ENCODE peak calls at places on chromosome 12, in seven cellular contexts. One of them, this sample, is unnamed.

GRCh38 chr12:7354521-7354920 is 50.6 kb downstream of the ACSM4 start:
- DNase-seq in ascending aorta: no peak
- DNase-seq in EH: no peak
- DNase-seq in HS-27A: no peak
- DNase-seq in M059J: peak; percentile 80
- DNase-seq in mammary epithelial cell: peak; percentile 29
- DNase-seq in NCI-H226: no peak
- DNase-seq in this sample: peak; percentile 55

GRCh38 chr12:48882325-48882687 is 16.6 kb upstream of the RND1 start:
- DNase-seq in M059J: no peak
- DNase-seq in HS-27A: no peak
- DNase-seq in NCI-H226: no peak
- DNase-seq in EH: peak; percentile 76
- DNase-seq in ascending aorta: no peak
- DNase-seq in mammary epithelial cell: no peak
- DNase-seq in this sample: no peak

GRCh38 chr12:25182765-25183164 is 12.2 kb downstream of the DNAI7 start:
- DNase-seq in EH: no peak
- DNase-seq in HS-27A: no peak
- DNase-seq in NCI-H226: no peak
- DNase-seq in mammary epithelial cell: no peak
- DNase-seq in M059J: no peak
- DNase-seq in ascending aorta: no peak
- DNase-seq in this sample: no peak

GRCh38 chr12:75560167-75560566 is 48.8 kb upstream of the KRR1 start:
- DNase-seq in M059J: peak; percentile 32
- DNase-seq in HS-27A: no peak
- DNase-seq in mammary epithelial cell: peak; percentile 56
- DNase-seq in ascending aorta: no peak
- DNase-seq in NCI-H226: peak; percentile 18
- DNase-seq in EH: peak; percentile 52
- DNase-seq in this sample: peak; percentile 54

GRCh38 chr12:26056335-26056734 is 68.5 kb downstream of the BHLHE41 start:
- DNase-seq in M059J: peak; percentile 86
- DNase-seq in NCI-H226: peak; percentile 39
- DNase-seq in mammary epithelial cell: peak; percentile 78
- DNase-seq in HS-27A: peak; percentile 59
- DNase-seq in EH: peak; percentile 37
- DNase-seq in ascending aorta: no peak
- DNase-seq in this sample: peak; percentile 75

GRCh38 chr12:132339856-132340255 is 10.5 kb upstream of the GALNT9 start:
- DNase-seq in HS-27A: no peak
- DNase-seq in ascending aorta: no peak
- DNase-seq in M059J: no peak
- DNase-seq in mammary epithelial cell: no peak
- DNase-seq in EH: no peak
- DNase-seq in NCI-H226: no peak
- DNase-seq in this sample: no peak

GRCh38 chr12:57240926-57241555 is 9.9 kb downstream of the STAC3 start:
- DNase-seq in mammary epithelial cell: no peak
- DNase-seq in HS-27A: no peak
- DNase-seq in ascending aorta: no peak
- DNase-seq in NCI-H226: no peak
- DNase-seq in M059J: no peak
- DNase-seq in EH: peak; percentile 35
- DNase-seq in this sample: peak; percentile 16

GRCh38 chr12:57410534-57410933 is 20.3 kb downstream of the R3HDM2 start:
- DNase-seq in ascending aorta: no peak
- DNase-seq in HS-27A: no peak
- DNase-seq in EH: no peak
- DNase-seq in M059J: no peak
- DNase-seq in NCI-H226: no peak
- DNase-seq in mammary epithelial cell: no peak
- DNase-seq in this sample: no peak

GRCh38 chr12:25583545-25583944 is 30.5 kb upstream of the LMNTD1 start:
- DNase-seq in mammary epithelial cell: no peak
- DNase-seq in M059J: peak; percentile 28
- DNase-seq in NCI-H226: peak; percentile 85
- DNase-seq in EH: no peak
- DNase-seq in HS-27A: no peak
- DNase-seq in ascending aorta: no peak
- DNase-seq in this sample: no peak

GRCh38 chr12:22598763-22599161 is 26.2 kb upstream of the ETNK1 start:
- DNase-seq in HS-27A: no peak
- DNase-seq in EH: no peak
- DNase-seq in ascending aorta: no peak
- DNase-seq in mammary epithelial cell: no peak
- DNase-seq in NCI-H226: no peak
- DNase-seq in M059J: no peak
- DNase-seq in this sample: no peak

GRCh38 chr12:70507442-70507841 is 129.8 kb downstream of the PTPRB start:
- DNase-seq in mammary epithelial cell: no peak
- DNase-seq in ascending aorta: no peak
- DNase-seq in EH: no peak
- DNase-seq in HS-27A: no peak
- DNase-seq in M059J: peak; percentile 15
- DNase-seq in NCI-H226: peak; percentile 38
- DNase-seq in this sample: peak; percentile 44

GRCh38 chr12:53208877-53209463 is 1.9 kb upstream of the ITGB7 start:
- DNase-seq in NCI-H226: no peak
- DNase-seq in EH: no peak
- DNase-seq in mammary epithelial cell: no peak
- DNase-seq in M059J: no peak
- DNase-seq in ascending aorta: no peak
- DNase-seq in HS-27A: no peak
- DNase-seq in this sample: no peak

GRCh38 chr12:27095346-27095745 is 13.0 kb upstream of the C12orf71 start:
- DNase-seq in M059J: no peak
- DNase-seq in NCI-H226: no peak
- DNase-seq in mammary epithelial cell: peak; percentile 22
- DNase-seq in EH: no peak
- DNase-seq in HS-27A: no peak
- DNase-seq in ascending aorta: no peak
- DNase-seq in this sample: no peak

GRCh38 chr12:69933115-69933552 is 108.1 kb downstream of the MYRFL start:
- DNase-seq in HS-27A: no peak
- DNase-seq in mammary epithelial cell: no peak
- DNase-seq in M059J: no peak
- DNase-seq in ascending aorta: no peak
- DNase-seq in NCI-H226: no peak
- DNase-seq in EH: no peak
- DNase-seq in this sample: no peak

GRCh38 chr12:75633789-75634188 is 122.4 kb upstream of the KRR1 start:
- DNase-seq in M059J: no peak
- DNase-seq in HS-27A: no peak
- DNase-seq in EH: no peak
- DNase-seq in ascending aorta: no peak
- DNase-seq in mammary epithelial cell: no peak
- DNase-seq in NCI-H226: no peak
- DNase-seq in this sample: no peak

GRCh38 chr12:63294327-63294632 is 143.3 kb upstream of the AVPR1A start:
- DNase-seq in ascending aorta: no peak
- DNase-seq in HS-27A: peak; percentile 31
- DNase-seq in mammary epithelial cell: peak; percentile 80
- DNase-seq in M059J: peak; percentile 82
- DNase-seq in NCI-H226: peak; percentile 73
- DNase-seq in EH: peak; percentile 70
- DNase-seq in this sample: peak; percentile 81

GRCh38 chr12:114875323-114875722 is 191.3 kb upstream of the TBX3 start:
- DNase-seq in mammary epithelial cell: no peak
- DNase-seq in HS-27A: no peak
- DNase-seq in NCI-H226: no peak
- DNase-seq in M059J: no peak
- DNase-seq in EH: no peak
- DNase-seq in ascending aorta: no peak
- DNase-seq in this sample: no peak

GRCh38 chr12:68080577-68080976 is 79.0 kb downstream of the IFNG start:
- DNase-seq in mammary epithelial cell: no peak
- DNase-seq in ascending aorta: no peak
- DNase-seq in M059J: no peak
- DNase-seq in EH: no peak
- DNase-seq in HS-27A: no peak
- DNase-seq in NCI-H226: no peak
- DNase-seq in this sample: no peak

GRCh38 chr12:51667269-51667668 is 76.2 kb downstream of the SCN8A start:
- DNase-seq in HS-27A: no peak
- DNase-seq in ascending aorta: no peak
- DNase-seq in mammary epithelial cell: no peak
- DNase-seq in EH: no peak
- DNase-seq in NCI-H226: no peak
- DNase-seq in M059J: no peak
- DNase-seq in this sample: no peak

GRCh38 chr12:51320311-51320694 is 3.7 kb downstream of the BIN2 start:
- DNase-seq in HS-27A: no peak
- DNase-seq in M059J: no peak
- DNase-seq in NCI-H226: no peak
- DNase-seq in EH: no peak
- DNase-seq in mammary epithelial cell: no peak
- DNase-seq in ascending aorta: no peak
- DNase-seq in this sample: no peak

GRCh38 chr12:23860019-23860418 is 89.5 kb downstream of the SOX5 start:
- DNase-seq in NCI-H226: no peak
- DNase-seq in ascending aorta: no peak
- DNase-seq in mammary epithelial cell: no peak
- DNase-seq in M059J: no peak
- DNase-seq in EH: no peak
- DNase-seq in HS-27A: no peak
- DNase-seq in this sample: no peak

GRCh38 chr12:24617471-24617870 is 331.4 kb downstream of the BCAT1 start:
- DNase-seq in M059J: peak; percentile 61
- DNase-seq in HS-27A: no peak
- DNase-seq in NCI-H226: no peak
- DNase-seq in EH: peak; percentile 9
- DNase-seq in mammary epithelial cell: no peak
- DNase-seq in ascending aorta: no peak
- DNase-seq in this sample: peak; percentile 72

GRCh38 chr12:8031872-8032241 is 659 bp upstream of the FOXJ2 start:
- DNase-seq in EH: no peak
- DNase-seq in NCI-H226: no peak
- DNase-seq in ascending aorta: no peak
- DNase-seq in mammary epithelial cell: no peak
- DNase-seq in M059J: no peak
- DNase-seq in HS-27A: no peak
- DNase-seq in this sample: no peak

GRCh38 chr12:121441555-121441954 is 41.6 kb downstream of the RNF34 start:
- DNase-seq in ascending aorta: no peak
- DNase-seq in EH: no peak
- DNase-seq in mammary epithelial cell: no peak
- DNase-seq in M059J: no peak
- DNase-seq in NCI-H226: no peak
- DNase-seq in HS-27A: no peak
- DNase-seq in this sample: no peak

GRCh38 chr12:118035194-118036041 is 18.9 kb downstream of the RFC5 start:
- DNase-seq in ascending aorta: no peak
- DNase-seq in mammary epithelial cell: no peak
- DNase-seq in NCI-H226: peak; percentile 42
- DNase-seq in EH: peak; percentile 55
- DNase-seq in M059J: peak; percentile 50
- DNase-seq in HS-27A: no peak
- DNase-seq in this sample: peak; percentile 41

GRCh38 chr12:49916129-49916919 is 12.6 kb upstream of the FAIM2 start:
- DNase-seq in ascending aorta: no peak
- DNase-seq in NCI-H226: no peak
- DNase-seq in HS-27A: no peak
- DNase-seq in EH: no peak
- DNase-seq in M059J: no peak
- DNase-seq in mammary epithelial cell: no peak
- DNase-seq in this sample: no peak

GRCh38 chr12:124771462-124772361 is 92.0 kb downstream of the SCARB1 start:
- DNase-seq in HS-27A: no peak
- DNase-seq in NCI-H226: peak; percentile 57
- DNase-seq in mammary epithelial cell: peak; percentile 41
- DNase-seq in ascending aorta: no peak
- DNase-seq in M059J: peak; percentile 63
- DNase-seq in EH: peak; percentile 71
- DNase-seq in this sample: peak; percentile 56

GRCh38 chr12:25377475-25378179 is 126.9 kb upstream of the KRAS start:
- DNase-seq in M059J: peak; percentile 47
- DNase-seq in NCI-H226: peak; percentile 46
- DNase-seq in mammary epithelial cell: peak; percentile 44
- DNase-seq in ascending aorta: no peak
- DNase-seq in EH: peak; percentile 65
- DNase-seq in HS-27A: no peak
- DNase-seq in this sample: peak; percentile 60

GRCh38 chr12:101045486-101046474 is 164.3 kb downstream of the SLC5A8 start:
- DNase-seq in NCI-H226: peak; percentile 77
- DNase-seq in mammary epithelial cell: peak; percentile 15
- DNase-seq in HS-27A: no peak
- DNase-seq in EH: no peak
- DNase-seq in ascending aorta: no peak
- DNase-seq in M059J: no peak
- DNase-seq in this sample: no peak